ENCODE peak calls at places on chromosomes 5 and 9, in four cellular contexts. Y is pancreas, W is uterus, Q is tibial artery. H is an unnamed sample.

GRCh38 chr9:101126556-101126955 is 98.0 kb downstream of the PLPPR1 start:
- DNase-seq in W (no peak), Q (no peak), Y (no peak), H (no peak)

GRCh38 chr5:79560774-79561524 is 47.0 kb upstream of the HOMER1 start:
- DNase-seq in Y (no peak), Q (no peak), W (no peak), H (no peak)

GRCh38 chr5:32291591-32291990 is 21.1 kb downstream of the MTMR12 start:
- DNase-seq in Y (no peak), W (no peak), Q (no peak), H (no peak)

GRCh38 chr5:87361536-87362213 is 51.1 kb downstream of the CCNH start:
- DNase-seq in Q (no peak), W (no peak), Y (no peak), H (no peak)

GRCh38 chr5:104845541-104845940 is 1283.0 kb upstream of the NUDT12 start:
- DNase-seq in Y (no peak), W (no peak), Q (no peak), H (no peak)

GRCh38 chr9:98095401-98095800 is 23.6 kb downstream of the TRIM14 start:
- DNase-seq in Q (peak; percentile 43), Y (no peak), W (no peak), H (no peak)

GRCh38 chr5:169416583-169417196 is 115.8 kb upstream of the SLIT3 start:
- DNase-seq in Q (peak; percentile 90), W (peak; percentile 29), Y (peak; percentile 28), H (peak; percentile 6)

GRCh38 chr5:139180850-139181785 is 17.1 kb downstream of the SIL1 start:
- DNase-seq in Y (no peak), Q (no peak), W (no peak), H (peak; percentile 7)

GRCh38 chr5:150139334-150139733 is 16.3 kb downstream of the PDGFRB start:
- DNase-seq in Q (no peak), Y (no peak), W (no peak), H (no peak)

GRCh38 chr9:82333671-82334070 is 345.1 kb downstream of the SPATA31D1 start:
- DNase-seq in Y (no peak), W (no peak), Q (no peak), H (no peak)

GRCh38 chr5:149221326-149221725 is 50.3 kb upstream of the AFAP1L1 start:
- DNase-seq in Q (no peak), W (no peak), Y (no peak), H (no peak)

GRCh38 chr5:14915291-14915976 is 43.9 kb upstream of the ANKH start:
- DNase-seq in Y (no peak), W (no peak), Q (no peak), H (no peak)

GRCh38 chr5:149593370-149593769 is 12.1 kb downstream of the ARHGEF37 start:
- DNase-seq in Y (no peak), Q (no peak), W (no peak), H (no peak)

GRCh38 chr9:89666364-89666763 is 61.6 kb downstream of the GADD45G start:
- DNase-seq in Y (no peak), W (no peak), Q (no peak), H (peak; percentile 81)

GRCh38 chr9:114224247-114224610 is 68.9 kb downstream of the COL27A1 start:
- DNase-seq in Y (no peak), W (no peak), Q (no peak), H (no peak)

GRCh38 chr5:179260324-179261070 is 84.8 kb downstream of the ADAMTS2 start:
- DNase-seq in W (peak; percentile 11), Q (peak; percentile 46), Y (no peak), H (no peak)

GRCh38 chr5:123496892-123497291 is 15.1 kb upstream of the CSNK1G3 start:
- DNase-seq in Q (no peak), W (no peak), Y (peak; percentile 71), H (peak; percentile 15)

GRCh38 chr5:15837584-15838289 is 337.8 kb downstream of the FBXL7 start:
- DNase-seq in Y (no peak), Q (no peak), W (no peak), H (no peak)

GRCh38 chr9:119273325-119273904 is 95.8 kb downstream of the BRINP1 start:
- DNase-seq in W (no peak), Y (no peak), Q (no peak), H (no peak)

GRCh38 chr5:10600629-10601245 is 36.9 kb downstream of the ANKRD33B start:
- DNase-seq in W (no peak), Q (no peak), Y (no peak), H (no peak)

GRCh38 chr9:15306068-15306756 is 804 bp downstream of the TTC39B start:
- DNase-seq in Y (peak; percentile 80), Q (peak; percentile 83), W (peak; percentile 67), H (peak; percentile 65)

GRCh38 chr5:168658394-168658793 is 79.2 kb upstream of the PANK3 start:
- DNase-seq in W (no peak), Q (no peak), Y (no peak), H (no peak)

GRCh38 chr9:106953166-106953565 is 90.2 kb downstream of the ZNF462 start:
- DNase-seq in Y (no peak), W (no peak), Q (no peak), H (no peak)

GRCh38 chr5:180959661-180960060 is 29.0 kb upstream of the BTNL3 start:
- DNase-seq in W (no peak), Q (no peak), Y (no peak), H (no peak)

GRCh38 chr9:133114886-133115603 is 6.0 kb downstream of the RALGDS start:
- DNase-seq in W (peak; percentile 15), Y (peak; percentile 34), Q (peak; percentile 65), H (no peak)

GRCh38 chr5:101838329-101838964 is 457.6 kb downstream of the SLCO4C1 start:
- DNase-seq in W (no peak), Q (no peak), Y (no peak), H (no peak)

GRCh38 chr9:79765466-79765865 is 193.7 kb downstream of the TLE4 start:
- DNase-seq in W (no peak), Q (no peak), Y (no peak), H (no peak)

GRCh38 chr5:129379406-129379805 is 80.7 kb upstream of the ADAMTS19 start:
- DNase-seq in Q (no peak), Y (no peak), W (no peak), H (no peak)

GRCh38 chr5:90134381-90134780 is 275.2 kb downstream of the CETN3 start:
- DNase-seq in W (no peak), Q (no peak), Y (no peak), H (no peak)

GRCh38 chr5:90136952-90137528 is 272.5 kb downstream of the CETN3 start:
- DNase-seq in Y (peak; percentile 17), Q (no peak), W (no peak), H (no peak)

GRCh38 chr5:90133941-90134340 is 275.6 kb downstream of the CETN3 start:
- DNase-seq in Q (no peak), Y (no peak), W (no peak), H (no peak)

GRCh38 chr5:90135979-90136378 is 273.6 kb downstream of the CETN3 start:
- DNase-seq in Y (peak; percentile 34), W (no peak), Q (no peak), H (peak; percentile 74)

DNA sequence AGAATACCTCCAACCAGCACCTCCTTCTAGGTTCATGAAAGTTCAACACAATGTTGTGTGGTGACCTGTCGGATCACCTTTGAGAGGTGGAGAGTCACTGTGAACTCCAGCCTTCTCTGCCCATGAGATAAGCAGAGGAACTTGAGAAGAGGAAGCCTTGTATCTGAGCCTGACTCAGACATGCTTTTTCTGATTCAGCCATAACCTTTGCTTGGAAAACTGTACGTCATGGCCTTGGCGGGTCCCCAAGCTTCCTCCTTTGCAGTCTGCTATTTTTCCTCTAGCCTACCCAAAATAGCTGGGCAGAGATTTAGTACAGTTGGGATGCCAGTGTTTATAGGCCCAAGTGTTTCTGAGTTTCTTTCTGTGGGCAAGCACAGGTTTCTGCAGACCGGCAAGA is 274.7 kb downstream of the CETN3 start:
- DNase-seq in W (peak; percentile 87), Q (peak; percentile 94), Y (no peak), H (no peak)
- H3K27ac ChIP-seq in W (peak overlapping the region; percentile 70), Q (peak overlapping the region; percentile 74), Y (no peak overlapping the region), H (no peak overlapping the region)

GRCh38 chr9:134936762-134937555 is 19.2 kb upstream of the FCN1 start:
- DNase-seq in Q (no peak), W (no peak), Y (no peak), H (no peak)
- H3K4me3 ChIP-seq in Q (no peak overlapping the region), W (no peak overlapping the region), Y (no peak overlapping the region), H (no peak overlapping the region)

GRCh38 chr5:173475780-173476179 is 140.7 kb downstream of the BOD1 start:
- DNase-seq in Q (no peak), Y (no peak), W (no peak), H (no peak)
- H3K4me1 ChIP-seq in Q (peaks cover 41% of the 10 kb centered on the region), Y (peaks cover 21% of the 10 kb centered on the region), W (no peaks in the 10 kb centered on the region), H (peaks cover 21% of the 10 kb centered on the region)

DNA sequence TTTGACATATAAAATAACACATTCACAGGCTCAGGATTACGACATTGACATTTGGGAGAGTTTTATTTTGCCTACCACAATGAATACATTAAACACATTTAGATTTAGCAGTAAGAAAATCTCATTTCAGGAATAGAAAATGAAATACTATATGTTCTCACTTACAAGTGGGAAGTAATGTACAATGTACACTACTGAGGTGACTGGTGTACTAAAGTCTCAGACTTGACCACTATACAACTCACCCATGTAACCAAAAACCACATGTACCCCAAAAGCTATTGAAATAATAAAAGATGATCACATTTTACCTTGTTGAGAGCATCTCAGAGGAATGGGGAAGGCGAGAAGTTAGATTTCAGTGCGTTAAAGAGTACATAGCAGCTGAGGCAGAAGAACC is 1202.4 kb upstream of the SEMA6A start:
- DNase-seq in Y (no peak), Q (no peak), W (no peak), H (no peak)
- H3K27ac ChIP-seq in Y (no peak overlapping the region), Q (no peak overlapping the region), W (no peak overlapping the region), H (no peak overlapping the region)

DNA sequence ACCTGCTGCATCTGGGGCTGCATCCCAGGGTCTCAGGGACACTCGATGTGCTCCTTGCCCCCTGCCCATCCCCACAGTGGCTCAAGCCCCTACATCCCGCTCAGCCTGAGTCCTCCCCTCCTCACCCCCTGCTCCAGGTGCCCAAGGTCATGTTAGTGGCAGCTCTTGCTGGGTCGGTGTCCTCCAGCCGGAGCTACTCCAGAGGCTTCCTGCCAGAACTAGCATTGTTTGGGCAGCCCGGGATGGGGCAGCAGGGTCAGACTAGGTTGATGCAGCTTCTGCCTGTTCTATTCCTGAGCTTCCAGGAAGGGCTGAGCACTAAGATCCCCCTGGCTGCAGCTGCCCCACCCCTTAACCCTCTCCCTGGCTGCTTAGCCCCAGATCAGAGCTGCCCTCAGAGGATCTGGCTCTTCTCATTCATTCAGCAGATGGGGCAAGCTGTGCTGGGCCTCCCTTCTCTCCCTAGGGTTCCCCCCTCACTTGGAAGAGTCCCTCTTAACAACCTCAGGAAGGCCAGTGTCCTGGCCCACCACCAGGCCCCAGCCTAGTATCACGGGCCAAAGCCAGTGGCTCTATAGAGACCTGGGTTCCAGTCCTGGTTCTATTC is 712 bp downstream of the RGS14 start:
- DNase-seq in Y (peak; percentile 12), Q (no peak), W (no peak), H (no peak)
- H3K4me3 ChIP-seq in Y (no peak overlapping the region), Q (peak overlapping the region; percentile 43), W (no peak overlapping the region), H (no peak overlapping the region)

H was measured in thyroid gland.